ENCODE peak calls at places on chromosome 17, in nine cellular contexts. I is NCI-H748 treated with DMSO at 0.1 percent for 48 hours; C is T1000; K is GM04504; P is activated CD4-positive, CD25-positive, alpha-beta regulatory T cell treated with anti-CD3 and anti-CD28 coated beads, Interleukin-2, amount 50 U/mL, for 16 hours; G is left lung; E is K562; J is endothelial cell of umbilical vein; Z is GM23248. O is an unnamed sample.

GRCh38 chr17:4950075-4950756 is 703 bp upstream of the ENO3 start:
- DNase-seq in E (peak), I (no peak), J (peak), G (peak), C (no peak), K (no peak), Z (peak), P (no peak), O (peak)

GRCh38 chr17:27596571-27597187 is 34.3 kb upstream of the LGALS9 start:
- DNase-seq in P (no peak), J (no peak), G (no peak), C (no peak), K (no peak), Z (no peak), E (no peak), I (no peak), O (no peak)

GRCh38 chr17:29090746-29091395 is 47.9 kb downstream of the PIPOX start:
- DNase-seq in I (no peak), J (no peak), P (no peak), G (no peak), Z (no peak), C (no peak), K (no peak), E (no peak), O (no peak)

GRCh38 chr17:73489333-73489732 is 154.9 kb downstream of the SDK2 start:
- DNase-seq in C (no peak), J (no peak), E (no peak), Z (no peak), I (no peak), G (no peak), K (no peak), P (no peak), O (no peak)

GRCh38 chr17:52159810-52160578 is 1.5 kb upstream of the CA10 start:
- DNase-seq in C (no peak), K (no peak), I (no peak), J (no peak), E (no peak), G (peak), Z (no peak), P (no peak), O (no peak)

GRCh38 chr17:37124074-37124824 is 175.5 kb downstream of the AATF start:
- DNase-seq in E (no peak), Z (no peak), G (no peak), P (no peak), K (no peak), I (no peak), C (no peak), J (no peak), O (no peak)

GRCh38 chr17:36610472-36610871 is 9.1 kb downstream of the MRM1 start:
- DNase-seq in K (no peak), C (no peak), G (no peak), J (no peak), E (peak), P (no peak), I (no peak), Z (peak), O (no peak)

GRCh38 chr17:13337864-13338371 is 263.8 kb downstream of the HS3ST3A1 start:
- DNase-seq in Z (peak), P (no peak), J (peak), K (peak), C (peak), G (no peak), E (peak), I (peak), O (no peak)

GRCh38 chr17:15231851-15232516 is 33.1 kb downstream of the PMP22 start:
- DNase-seq in Z (no peak), G (no peak), E (peak), I (no peak), K (no peak), J (no peak), C (no peak), P (no peak), O (no peak)

GRCh38 chr17:67322039-67322787 is 44.2 kb downstream of the PSMD12 start:
- DNase-seq in E (peak), I (peak), G (no peak), P (no peak), C (no peak), K (no peak), J (no peak), Z (no peak), O (peak)

GRCh38 chr17:43877031-43877430 is 30.1 kb downstream of the CD300LG start:
- DNase-seq in K (no peak), P (no peak), J (no peak), E (no peak), I (no peak), G (no peak), C (no peak), Z (no peak), O (no peak)

GRCh38 chr17:64771980-64772844 is 110.1 kb upstream of the SMURF2 start:
- DNase-seq in J (peak), K (no peak), P (no peak), I (no peak), Z (no peak), E (no peak), G (no peak), C (no peak), O (peak)

GRCh38 chr17:57925361-57925990 is 29.7 kb downstream of the CUEDC1 start:
- DNase-seq in P (no peak), J (no peak), E (no peak), Z (no peak), G (no peak), I (no peak), C (peak), K (no peak), O (no peak)

GRCh38 chr17:29154516-29155234 is 25.5 kb downstream of the MYO18A start:
- DNase-seq in P (no peak), C (no peak), J (peak), I (no peak), K (no peak), G (no peak), E (no peak), Z (peak), O (no peak)

GRCh38 chr17:37092041-37092440 is 143.3 kb downstream of the AATF start:
- DNase-seq in J (no peak), I (no peak), G (no peak), P (no peak), C (no peak), K (no peak), Z (no peak), E (no peak), O (no peak)

GRCh38 chr17:19238167-19238505 is 970 bp downstream of the EPN2 start:
- DNase-seq in K (no peak), G (peak), C (peak), J (peak), I (peak), Z (peak), P (no peak), E (no peak), O (peak)

O was measured in cardiac septum.